ENCODE peak calls at places on chromosomes 5 and 9, in four cellular contexts. G is stomach, W is BE2C, K is AG04450. J is an unnamed sample.

GRCh38 chr9:92656537-92656925 is 13.4 kb downstream of the IPPK start:
- DNase-seq in G (no peak), K (no peak), W (no peak), J (no peak)

GRCh38 chr5:112346411-112347044 is 72.5 kb downstream of the EPB41L4A start:
- DNase-seq in K (no peak), W (no peak), G (no peak), J (no peak)

GRCh38 chr9:81986051-81986450 is 2.5 kb upstream of the SPATA31D1 start:
- DNase-seq in W (no peak), G (no peak), K (no peak), J (no peak)

GRCh38 chr5:61790678-61791077 is 458.6 kb downstream of the ZSWIM6 start:
- DNase-seq in G (peak; percentile 37), K (no peak), W (no peak), J (no peak)

GRCh38 chr5:136057401-136057951 is 28.7 kb downstream of the TGFBI start:
- DNase-seq in G (no peak), W (no peak), K (peak; percentile 36), J (no peak)

GRCh38 chr9:102587231-102587630 is 407.9 kb upstream of the CYLC2 start:
- DNase-seq in G (no peak), K (no peak), W (no peak), J (no peak)

GRCh38 chr9:78326564-78326963 is 29.6 kb downstream of the PSAT1 start:
- DNase-seq in K (no peak), W (no peak), G (no peak), J (no peak)

GRCh38 chr9:95645992-95646391 is 129.2 kb upstream of the PTCH1 start:
- DNase-seq in K (no peak), W (no peak), G (no peak), J (no peak)

GRCh38 chr9:128027705-128028104 is 39.4 kb downstream of the NAIF1 start:
- DNase-seq in G (no peak), W (no peak), K (no peak), J (no peak)

GRCh38 chr9:72132052-72132451 is 17.2 kb upstream of the GDA start:
- DNase-seq in W (no peak), G (no peak), K (no peak), J (no peak)

GRCh38 chr5:113156271-113156878 is 179.8 kb downstream of the DCP2 start:
- DNase-seq in W (no peak), K (no peak), G (no peak), J (no peak)

DNA sequence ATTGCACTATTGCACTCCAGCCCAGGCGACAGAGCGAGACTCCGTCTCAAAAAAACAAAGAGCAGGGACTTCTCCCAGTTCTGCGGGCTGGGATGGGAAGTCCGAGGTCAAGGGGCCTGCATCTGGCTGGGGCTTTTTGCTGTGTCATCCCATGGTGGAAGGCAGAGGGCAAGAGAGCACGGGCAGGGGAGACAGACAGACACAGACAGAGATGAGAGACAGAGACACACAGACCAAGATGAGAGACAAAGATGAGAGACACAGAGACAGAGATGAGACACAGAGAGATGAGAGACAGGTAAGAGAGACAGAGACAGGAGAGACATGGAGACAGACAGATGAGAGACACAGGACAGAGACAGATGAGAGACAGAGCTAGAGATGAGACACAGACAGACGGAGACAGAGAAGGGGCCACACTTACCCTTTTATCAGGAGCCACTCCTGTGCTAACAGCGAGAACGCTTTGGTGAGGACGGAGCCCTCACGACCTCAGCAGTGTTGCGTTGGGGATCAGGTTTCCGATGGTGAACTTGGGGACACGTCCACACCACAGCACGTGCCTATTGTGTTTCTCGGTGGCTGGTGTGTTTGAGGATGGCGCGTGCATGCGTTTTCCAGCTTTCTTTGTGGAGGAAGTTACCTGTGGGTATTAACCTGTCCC is 8.9 kb upstream of the TOR4A start:
- DNase-seq in G (no peak), W (no peak), K (no peak), J (no peak)
- H3K4me3 ChIP-seq in G (peak overlapping the region; percentile 30), W (no peak overlapping the region), K (no peak overlapping the region), J (no peak overlapping the region)

DNA sequence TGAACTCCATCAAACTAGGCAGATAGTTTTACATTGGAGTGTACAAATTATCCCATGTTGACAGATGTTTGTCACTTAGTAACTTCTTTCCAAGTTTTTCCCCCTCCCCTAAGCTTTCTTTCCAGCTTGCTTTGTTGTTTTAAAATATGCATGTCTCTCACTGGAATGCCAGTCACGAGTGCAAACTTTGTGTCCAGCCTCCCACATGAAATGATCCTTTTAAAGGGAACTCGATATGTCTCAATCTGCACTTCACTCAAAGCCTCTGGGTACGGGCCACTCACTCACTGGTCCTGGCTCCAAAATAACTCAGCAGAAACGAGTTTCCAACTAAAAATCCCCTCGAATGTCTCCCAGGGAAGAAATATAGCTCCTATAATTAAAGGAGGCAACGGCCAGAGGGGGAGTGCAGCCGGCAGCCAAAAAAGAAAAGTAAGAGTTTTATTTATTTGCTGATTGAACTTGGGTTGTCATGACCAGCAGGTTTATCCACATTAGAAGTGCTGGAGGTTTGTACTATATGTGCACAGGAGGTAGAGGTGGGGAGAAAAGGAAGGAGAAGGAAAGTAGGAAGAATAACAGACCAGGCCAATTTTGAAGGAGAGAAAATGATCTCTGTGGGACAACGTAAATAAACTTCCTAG is 17.5 kb downstream of the NR2F1 start:
- DNase-seq in G (no peak), W (no peak), K (no peak), J (no peak)
- H3K4me3 ChIP-seq in G (no peak overlapping the region), W (no peak overlapping the region), K (peak overlapping the region; percentile 34), J (no peak overlapping the region)

GRCh38 chr5:143244000-143244736 is 159.3 kb downstream of the NR3C1 start:
- DNase-seq in G (peak; percentile 32), W (no peak), K (peak; percentile 92), J (no peak)
- H3K4me3 ChIP-seq in G (no peak overlapping the region), W (no peak overlapping the region), K (peak overlapping the region; percentile 8), J (no peak overlapping the region)

GRCh38 chr5:151775025-151775606 is 3.4 kb downstream of the G3BP1 start:
- DNase-seq in K (no peak), G (no peak), W (no peak), J (no peak)

GRCh38 chr5:151771259-151772028 is at the start of gene G3BP1:
- DNase-seq in K (peak; percentile 100), G (peak; percentile 100), W (peak; percentile 100), J (peak; percentile 100)

GRCh38 chr5:151772029-151772867 is 494 bp downstream of the G3BP1 start:
- DNase-seq in G (peak; percentile 41), K (no peak), W (peak; percentile 40), J (peak; percentile 15)

GRCh38 chr5:151772868-151773561 is 1.3 kb downstream of the G3BP1 start:
- DNase-seq in W (no peak), K (no peak), G (no peak), J (no peak)

GRCh38 chr5:151773979-151774378 is 2.2 kb downstream of the G3BP1 start:
- DNase-seq in W (no peak), K (no peak), G (no peak), J (no peak)
- H3K4me3 ChIP-seq in W (peak overlapping the region; percentile 94), K (peak overlapping the region; percentile 91), G (peak overlapping the region; percentile 91), J (peak overlapping the region; percentile 76)

J was measured in effector memory CD4-positive, alpha-beta T cell.